ENCODE peak calls at places on chromosomes 6 and 20, in nine cellular contexts. K, Y, W, B, F, N, A, L and R are unnamed samples.

GRCh38 chr6:49453221-49453620 is 9.8 kb downstream of the MMUT start:
- DNase-seq in K (no peak), Y (no peak), W (no peak), B (no peak), F (no peak), N (no peak), A (no peak), L (no peak), R (no peak)

GRCh38 chr6:31575335-31575901 is at the start of gene TNF:
- DNase-seq in K (peak; percentile 41), Y (peak; percentile 51), W (peak; percentile 58), B (no peak), F (no peak), N (no peak), A (peak; percentile 59), L (no peak), R (no peak)

GRCh38 chr20:50762045-50762422 is 30.7 kb downstream of the PARD6B start:
- DNase-seq in K (no peak), Y (peak; percentile 44), W (no peak), B (no peak), F (peak; percentile 48), N (no peak), A (peak; percentile 17), L (peak; percentile 29), R (no peak)

GRCh38 chr6:155646443-155646842 is 190.8 kb upstream of the NOX3 start:
- DNase-seq in K (no peak), Y (no peak), W (no peak), B (no peak), F (peak; percentile 9), N (no peak), A (no peak), L (no peak), R (no peak)

GRCh38 chr20:32743237-32744112 is at the start of gene COMMD7:
- DNase-seq in K (peak; percentile 94), Y (peak; percentile 68), W (peak; percentile 46), B (peak; percentile 54), F (peak; percentile 61), N (peak; percentile 33), A (peak; percentile 72), L (peak; percentile 74), R (peak; percentile 22)

GRCh38 chr20:47607208-47607613 is 105.5 kb downstream of the NCOA3 start:
- DNase-seq in K (no peak), Y (no peak), W (no peak), B (no peak), F (no peak), N (no peak), A (no peak), L (no peak), R (no peak)

GRCh38 chr6:34648808-34649207 is 47.8 kb downstream of the ILRUN start:
- DNase-seq in K (no peak), Y (no peak), W (no peak), B (no peak), F (no peak), N (no peak), A (no peak), L (no peak), R (no peak)

GRCh38 chr6:14454467-14454763 is 336.8 kb downstream of the CD83 start:
- DNase-seq in K (no peak), Y (no peak), W (no peak), B (no peak), F (no peak), N (no peak), A (no peak), L (no peak), R (no peak)

GRCh38 chr20:33859157-33859695 is 48.1 kb downstream of the CHMP4B start:
- DNase-seq in K (no peak), Y (no peak), W (no peak), B (no peak), F (no peak), N (no peak), A (no peak), L (no peak), R (peak; percentile 12)

GRCh38 chr20:63121749-63122405 is 94.1 kb downstream of the YTHDF1 start:
- DNase-seq in K (peak; percentile 27), Y (no peak), W (no peak), B (no peak), F (no peak), N (no peak), A (no peak), L (no peak), R (no peak)

GRCh38 chr20:41408986-41409385 is 42.4 kb upstream of the EMILIN3 start:
- DNase-seq in K (no peak), Y (no peak), W (no peak), B (peak; percentile 34), F (no peak), N (no peak), A (peak; percentile 75), L (no peak), R (no peak)

GRCh38 chr20:3786665-3787639 is at the start of gene CENPB:
- DNase-seq in K (peak; percentile 96), Y (peak; percentile 86), W (peak; percentile 87), B (peak; percentile 93), F (peak; percentile 92), N (peak; percentile 79), A (peak; percentile 91), L (peak; percentile 89), R (peak; percentile 52)

GRCh38 chr6:156867121-156867520 is 89.9 kb downstream of the ARID1B start:
- DNase-seq in K (peak; percentile 45), Y (no peak), W (no peak), B (no peak), F (no peak), N (no peak), A (no peak), L (no peak), R (no peak)

GRCh38 chr6:6584310-6585002 is 4.1 kb upstream of the LY86 start:
- DNase-seq in K (no peak), Y (no peak), W (no peak), B (no peak), F (no peak), N (no peak), A (no peak), L (no peak), R (no peak)

GRCh38 chr20:53609501-53610445 is 16.1 kb upstream of the ZNF217 start:
- DNase-seq in K (peak; percentile 83), Y (peak; percentile 45), W (peak; percentile 48), B (peak; percentile 63), F (peak; percentile 5), N (no peak), A (peak; percentile 44), L (peak; percentile 33), R (no peak)

GRCh38 chr6:75349262-75349984 is 64.8 kb upstream of the TMEM30A start:
- DNase-seq in K (peak; percentile 87), Y (no peak), W (no peak), B (peak; percentile 33), F (peak; percentile 42), N (no peak), A (peak; percentile 24), L (no peak), R (peak; percentile 33)
- TF ChIP-seq CTCF in K (peak; percentile 54), Y (no peak), W (peak; percentile 27), B (no peak), F (no peak), N (no peak), A (no peak), L (no peak), R (peak; percentile 42)

GRCh38 chr20:37890108-37890507 is 12.8 kb upstream of the VSTM2L start:
- DNase-seq in K (no peak), Y (no peak), W (no peak), B (no peak), F (no peak), N (no peak), A (no peak), L (no peak), R (no peak)
- H3K4me3 ChIP-seq in K (no peak overlapping the region), Y (no peak overlapping the region), W (no peak overlapping the region), B (no peak overlapping the region), F (no peak overlapping the region), N (no peak overlapping the region), A (no peak overlapping the region), L (no peak overlapping the region), R (no peak overlapping the region)

GRCh38 chr20:2301164-2301622 is 5.4 kb downstream of the TGM3 start:
- DNase-seq in K (no peak), Y (peak; percentile 61), W (peak; percentile 60), B (no peak), F (no peak), N (no peak), A (peak; percentile 49), L (peak; percentile 68), R (no peak)

GRCh38 chr20:2300002-2300401 is 4.2 kb downstream of the TGM3 start:
- DNase-seq in K (no peak), Y (no peak), W (no peak), B (no peak), F (no peak), N (no peak), A (no peak), L (no peak), R (no peak)

GRCh38 chr20:2299301-2299700 is 3.5 kb downstream of the TGM3 start:
- DNase-seq in K (no peak), Y (peak; percentile 65), W (peak; percentile 45), B (no peak), F (no peak), N (no peak), A (peak; percentile 23), L (peak; percentile 40), R (no peak)

GRCh38 chr20:2302369-2302768 is 6.6 kb downstream of the TGM3 start:
- DNase-seq in K (peak; percentile 64), Y (no peak), W (no peak), B (no peak), F (no peak), N (no peak), A (no peak), L (no peak), R (no peak)

GRCh38 chr20:2300420-2300819 is 4.6 kb downstream of the TGM3 start:
- DNase-seq in K (no peak), Y (no peak), W (no peak), B (no peak), F (no peak), N (no peak), A (no peak), L (peak; percentile 39), R (no peak)
- H3K27me3 ChIP-seq in K (no peaks in the 10 kb centered on the region), Y (no peaks in the 10 kb centered on the region), W (no peaks in the 10 kb centered on the region), B (no peaks in the 10 kb centered on the region), F (no peaks in the 10 kb centered on the region), N (no peaks in the 10 kb centered on the region), A (no peaks in the 10 kb centered on the region), L (no peaks in the 10 kb centered on the region), R (no peaks in the 10 kb centered on the region)

GRCh38 chr6:718345-718744 is 25.4 kb upstream of the EXOC2 start:
- DNase-seq in K (no peak), Y (no peak), W (no peak), B (no peak), F (no peak), N (no peak), A (no peak), L (no peak), R (no peak)

GRCh38 chr6:722077-722524 is 29.2 kb upstream of the EXOC2 start:
- DNase-seq in K (peak; percentile 89), Y (peak; percentile 79), W (peak; percentile 70), B (peak; percentile 74), F (peak; percentile 76), N (peak; percentile 70), A (peak; percentile 87), L (peak; percentile 77), R (peak; percentile 74)

GRCh38 chr6:722608-723007 is 29.7 kb upstream of the EXOC2 start:
- DNase-seq in K (no peak), Y (no peak), W (no peak), B (no peak), F (no peak), N (no peak), A (no peak), L (no peak), R (peak; percentile 24)

GRCh38 chr6:727796-728195 is 34.9 kb upstream of the EXOC2 start:
- DNase-seq in K (no peak), Y (no peak), W (no peak), B (no peak), F (no peak), N (no peak), A (no peak), L (no peak), R (no peak)

GRCh38 chr6:723540-723939 is 30.6 kb upstream of the EXOC2 start:
- DNase-seq in K (no peak), Y (no peak), W (no peak), B (no peak), F (no peak), N (no peak), A (no peak), L (no peak), R (no peak)
- TF ChIP-seq CTCF in K (peak; percentile 54), Y (no peak), W (no peak), B (no peak), F (no peak), N (no peak), A (no peak), L (no peak), R (peak; percentile 47)